ENCODE peak calls at places on chromosomes 11 and 22, in five cellular contexts. V is epithelial cell of esophagus; R is pancreas; A is retinal pigment epithelial cell; D is activated CD8-positive, alpha-beta T cell treated with anti-CD3 and anti-CD28 coated beads for 36 hours. B is an unnamed sample.

GRCh38 chr11:15707971-15708370 is 593.2 kb downstream of the INSC start:
- DNase-seq in V (peak), R (peak), A (no peak), D (no peak), B (no peak)

GRCh38 chr22:30396871-30397655 is at the start of gene SEC14L2:
- DNase-seq in V (peak), R (peak), A (no peak), D (peak), B (peak)

GRCh38 chr11:125902315-125902926 is 585 bp downstream of the PUS3 start:
- DNase-seq in V (no peak), R (no peak), A (no peak), D (no peak), B (no peak)

GRCh38 chr11:15720460-15720859 is 605.7 kb downstream of the INSC start:
- DNase-seq in V (no peak), R (no peak), A (no peak), D (no peak), B (no peak)

GRCh38 chr11:71352226-71352625 is 96.0 kb downstream of the DHCR7 start:
- DNase-seq in V (no peak), R (no peak), A (no peak), D (no peak), B (no peak)

GRCh38 chr11:12789574-12789973 is 115.4 kb downstream of the TEAD1 start:
- DNase-seq in V (no peak), R (no peak), A (no peak), D (no peak), B (no peak)

GRCh38 chr22:24697671-24698082 is 76.8 kb downstream of the PIWIL3 start:
- DNase-seq in V (peak), R (peak), A (no peak), D (no peak), B (peak)

GRCh38 chr11:82902086-82902485 is 550 bp downstream of the DDIAS start:
- DNase-seq in V (no peak), R (no peak), A (no peak), D (peak), B (no peak)

GRCh38 chr22:46610345-46610744 is 9.8 kb upstream of the GRAMD4 start:
- DNase-seq in V (no peak), R (no peak), A (no peak), D (no peak), B (no peak)

GRCh38 chr11:58616594-58616993 is 5.9 kb upstream of the CNTF start:
- DNase-seq in V (peak), R (peak), A (no peak), D (no peak), B (no peak)

GRCh38 chr11:96169250-96169649 is 173.7 kb downstream of the MAML2 start:
- DNase-seq in V (no peak), R (no peak), A (no peak), D (no peak), B (no peak)

GRCh38 chr11:110128161-110128560 is 35.0 kb downstream of the ZC3H12C start:
- DNase-seq in V (no peak), R (no peak), A (peak), D (no peak), B (no peak)

GRCh38 chr11:12715941-12716340 is 41.7 kb downstream of the TEAD1 start:
- DNase-seq in V (no peak), R (no peak), A (no peak), D (no peak), B (no peak)

GRCh38 chr22:17214416-17215043 is 4.7 kb downstream of the ADA2 start:
- DNase-seq in V (no peak), R (no peak), A (no peak), D (no peak), B (no peak)

GRCh38 chr22:17213976-17214375 is 5.3 kb downstream of the ADA2 start:
- DNase-seq in V (no peak), R (peak), A (no peak), D (peak), B (no peak)

GRCh38 chr22:17222503-17222902 is 3.3 kb upstream of the ADA2 start:
- DNase-seq in V (no peak), R (no peak), A (no peak), D (no peak), B (no peak)

GRCh38 chr22:17218341-17218740 is 894 bp downstream of the ADA2 start:
- DNase-seq in V (no peak), R (no peak), A (no peak), D (peak), B (no peak)

GRCh38 chr22:17217179-17217578 is 2.1 kb downstream of the ADA2 start:
- DNase-seq in V (no peak), R (no peak), A (no peak), D (peak), B (no peak)
- TF ChIP-seq CTCF in V (no peak), R (no peak), A (no peak), D (peak), B (no peak)

GRCh38 chr11:129881570-129882170 is 13.7 kb downstream of the NFRKB start:
- DNase-seq in V (peak), R (no peak), A (no peak), D (peak), B (peak)
- TF ChIP-seq CTCF in V (peak), R (peak), A (peak), D (peak), B (no peak)

DNA sequence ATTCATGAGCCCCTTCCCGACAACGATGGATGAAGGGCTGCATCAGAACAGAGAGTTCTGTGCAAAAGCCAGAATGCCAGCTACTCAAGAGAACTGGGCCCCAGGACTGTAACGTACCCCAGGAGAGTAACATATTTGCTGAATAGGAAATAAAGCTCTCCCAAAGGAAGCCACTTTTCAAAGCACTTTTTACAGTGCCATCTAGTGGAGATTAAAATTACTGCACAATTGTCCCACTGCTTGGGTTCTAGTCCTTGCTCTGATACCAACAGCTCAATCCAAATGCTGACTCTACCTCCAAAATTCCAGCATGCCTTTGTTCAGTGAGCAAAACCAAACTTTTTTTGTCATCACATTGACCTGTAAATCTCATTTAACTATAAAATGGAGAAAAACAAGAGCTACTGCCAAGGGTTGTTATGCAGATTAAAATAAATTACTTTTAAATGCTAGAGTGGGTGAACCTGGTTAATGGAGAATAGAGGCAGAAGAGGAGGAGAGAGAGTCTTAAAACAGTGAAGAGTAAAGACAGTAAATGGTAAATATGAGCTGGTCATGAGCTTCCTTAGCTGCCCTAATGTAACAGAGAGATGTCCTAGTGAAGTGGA is 87.6 kb upstream of the FSHB start:
- DNase-seq in V (peak), R (no peak), A (no peak), D (no peak), B (peak)
- TF ChIP-seq CTCF in V (peak), R (peak), A (peak), D (peak), B (peak)

GRCh38 chr22:17952273-17952801 is 72.0 kb downstream of the MICAL3 start:
- DNase-seq in V (peak), R (no peak), A (no peak), D (no peak), B (no peak)
- TF ChIP-seq CTCF in V (no peak), R (no peak), A (no peak), D (no peak), B (no peak)

B was measured in GM20000.